ENCODE peak calls at places on chromosomes 3 and 15, in nine cellular contexts. One of them, this sample, is unnamed.

GRCh38 chr3:13224967-13225366 is 151.7 kb upstream of the IQSEC1 start:
- DNase-seq in M059J: no peak
- DNase-seq in stomach: no peak
- DNase-seq in cardiac muscle cell: no peak
- DNase-seq in foreskin fibroblast: no peak
- DNase-seq in germinal center: no peak
- DNase-seq in type B pancreatic cell: no peak
- DNase-seq in MCF 10A: no peak
- DNase-seq in omental fat pad: no peak
- DNase-seq in this sample: no peak

GRCh38 chr15:19956124-19956796 is 585.3 kb downstream of the GOLGA6L6 start:
- DNase-seq in M059J: no peak
- DNase-seq in foreskin fibroblast: no peak
- DNase-seq in cardiac muscle cell: no peak
- DNase-seq in omental fat pad: no peak
- DNase-seq in stomach: no peak
- DNase-seq in type B pancreatic cell: no peak
- DNase-seq in germinal center: no peak
- DNase-seq in MCF 10A: no peak
- DNase-seq in this sample: no peak

GRCh38 chr3:72487078-72487765 is 361.0 kb downstream of the SHQ1 start:
- DNase-seq in MCF 10A: peak; percentile 74
- DNase-seq in stomach: peak; percentile 52
- DNase-seq in foreskin fibroblast: peak; percentile 90
- DNase-seq in omental fat pad: no peak
- DNase-seq in germinal center: no peak
- DNase-seq in type B pancreatic cell: no peak
- DNase-seq in cardiac muscle cell: no peak
- DNase-seq in M059J: peak; percentile 88
- DNase-seq in this sample: peak; percentile 57

GRCh38 chr3:8327739-8328138 is 173.9 kb upstream of the LMCD1 start:
- DNase-seq in stomach: no peak
- DNase-seq in germinal center: no peak
- DNase-seq in cardiac muscle cell: no peak
- DNase-seq in type B pancreatic cell: no peak
- DNase-seq in omental fat pad: no peak
- DNase-seq in M059J: no peak
- DNase-seq in foreskin fibroblast: no peak
- DNase-seq in MCF 10A: no peak
- DNase-seq in this sample: no peak

GRCh38 chr3:136008732-136009456 is 43.4 kb downstream of the PPP2R3A start:
- DNase-seq in type B pancreatic cell: no peak
- DNase-seq in MCF 10A: no peak
- DNase-seq in germinal center: no peak
- DNase-seq in stomach: no peak
- DNase-seq in foreskin fibroblast: peak; percentile 19
- DNase-seq in M059J: peak; percentile 54
- DNase-seq in cardiac muscle cell: no peak
- DNase-seq in omental fat pad: no peak
- DNase-seq in this sample: no peak

GRCh38 chr3:67640023-67640660 is 14.3 kb downstream of the SUCLG2 start:
- DNase-seq in type B pancreatic cell: no peak
- DNase-seq in germinal center: no peak
- DNase-seq in M059J: no peak
- DNase-seq in omental fat pad: no peak
- DNase-seq in foreskin fibroblast: peak; percentile 63
- DNase-seq in cardiac muscle cell: no peak
- DNase-seq in MCF 10A: no peak
- DNase-seq in stomach: no peak
- DNase-seq in this sample: no peak

GRCh38 chr3:78825118-78825857 is 942.5 kb downstream of the ROBO1 start:
- DNase-seq in type B pancreatic cell: no peak
- DNase-seq in foreskin fibroblast: peak; percentile 25
- DNase-seq in omental fat pad: no peak
- DNase-seq in M059J: no peak
- DNase-seq in stomach: no peak
- DNase-seq in germinal center: no peak
- DNase-seq in cardiac muscle cell: no peak
- DNase-seq in MCF 10A: peak; percentile 34
- DNase-seq in this sample: no peak

GRCh38 chr3:147173280-147173679 is 233.1 kb downstream of the ZIC4 start:
- DNase-seq in foreskin fibroblast: no peak
- DNase-seq in MCF 10A: no peak
- DNase-seq in M059J: no peak
- DNase-seq in type B pancreatic cell: no peak
- DNase-seq in omental fat pad: no peak
- DNase-seq in stomach: no peak
- DNase-seq in germinal center: no peak
- DNase-seq in cardiac muscle cell: no peak
- DNase-seq in this sample: no peak

GRCh38 chr15:62135532-62136134 is 29.5 kb downstream of the C2CD4B start:
- DNase-seq in MCF 10A: peak; percentile 86
- DNase-seq in type B pancreatic cell: no peak
- DNase-seq in omental fat pad: no peak
- DNase-seq in cardiac muscle cell: no peak
- DNase-seq in germinal center: no peak
- DNase-seq in M059J: peak; percentile 80
- DNase-seq in stomach: peak; percentile 50
- DNase-seq in foreskin fibroblast: peak; percentile 14
- DNase-seq in this sample: peak; percentile 71

GRCh38 chr3:143226678-143227291 is 107.2 kb downstream of the CHST2 start:
- DNase-seq in stomach: no peak
- DNase-seq in omental fat pad: no peak
- DNase-seq in germinal center: no peak
- DNase-seq in M059J: no peak
- DNase-seq in type B pancreatic cell: no peak
- DNase-seq in foreskin fibroblast: no peak
- DNase-seq in MCF 10A: no peak
- DNase-seq in cardiac muscle cell: peak; percentile 6
- DNase-seq in this sample: no peak